ENCODE peak calls at places on chromosomes 13 and 19, in ten cellular contexts. C is activated naive CD8-positive, alpha-beta T cell treated with anti-CD3 and anti-CD28 coated beads, Interleukin-2, amount 50 U/mL, for 24 hours; K is HCT116; H is thoracic aorta; P is SK-N-DZ; N is GM23248; Y is activated naive CD4-positive, alpha-beta T cell treated with anti-CD3 and anti-CD28 coated beads for 36 hours; L is DMS53; B is activated T-cell treated with anti-CD3 and anti-CD28 coated beads for 1 hour; X is anterior cingulate cortex. Z is an unnamed sample.
A peak's percentile ranks its signal among the peaks of the same experiment; 100 is the strongest.

GRCh38 chr19:1235625-1236538 is 1.9 kb downstream of the CBARP start:
- DNase-seq in C (no peak), K (no peak), H (no peak), P (no peak), N (peak; percentile 58), Y (no peak), L (no peak), B (no peak), X (no peak), Z (peak; percentile 65)

GRCh38 chr19:21691656-21692055 is 75.7 kb downstream of the ZNF100 start:
- DNase-seq in C (no peak), K (no peak), H (no peak), P (no peak), N (no peak), Y (no peak), L (no peak), B (no peak), X (no peak), Z (no peak)

GRCh38 chr13:111337206-111337605 is 16.8 kb downstream of the TEX29 start:
- DNase-seq in C (no peak), K (no peak), H (no peak), P (no peak), N (peak; percentile 95), Y (no peak), L (no peak), B (no peak), X (no peak), Z (peak; percentile 74)

GRCh38 chr19:21698215-21698614 is 69.2 kb downstream of the ZNF100 start:
- DNase-seq in C (no peak), K (no peak), H (no peak), P (peak; percentile 29), N (peak; percentile 34), Y (no peak), L (peak; percentile 77), B (no peak), X (no peak), Z (peak; percentile 23)

GRCh38 chr19:46218160-46218559 is 11.4 kb upstream of the IGFL1 start:
- DNase-seq in C (peak; percentile 49), K (peak; percentile 21), H (no peak), P (no peak), N (peak; percentile 36), Y (peak; percentile 72), L (peak; percentile 36), B (no peak), X (no peak), Z (peak; percentile 46)

GRCh38 chr13:30698488-30699005 is 36.8 kb upstream of the ALOX5AP start:
- DNase-seq in C (no peak), K (no peak), H (no peak), P (no peak), N (no peak), Y (no peak), L (no peak), B (no peak), X (no peak), Z (no peak)

GRCh38 chr19:39223703-39224279 is 19.7 kb upstream of the SYCN start:
- DNase-seq in C (peak; percentile 15), K (no peak), H (no peak), P (no peak), N (peak; percentile 58), Y (peak; percentile 57), L (no peak), B (no peak), X (no peak), Z (peak; percentile 41)

GRCh38 chr19:45152504-45153338 is 8.1 kb downstream of the NKPD1 start:
- DNase-seq in C (peak; percentile 46), K (no peak), H (no peak), P (no peak), N (peak; percentile 65), Y (peak; percentile 67), L (peak; percentile 87), B (no peak), X (peak; percentile 54), Z (peak; percentile 43)

GRCh38 chr13:55999709-56000108 is 1141.0 kb upstream of the PRR20A start:
- DNase-seq in C (no peak), K (no peak), H (no peak), P (no peak), N (no peak), Y (no peak), L (peak; percentile 64), B (no peak), X (no peak), Z (no peak)

GRCh38 chr19:14166448-14166847 is 30.1 kb upstream of the ASF1B start:
- DNase-seq in C (no peak), K (no peak), H (no peak), P (no peak), N (no peak), Y (no peak), L (no peak), B (no peak), X (no peak), Z (no peak)

GRCh38 chr19:34402074-34402600 is 2.1 kb upstream of the PDCD2L start:
- DNase-seq in C (no peak), K (no peak), H (no peak), P (no peak), N (no peak), Y (no peak), L (peak; percentile 66), B (no peak), X (no peak), Z (no peak)

GRCh38 chr19:10557603-10558197 is 8.1 kb downstream of the KRI1 start:
- DNase-seq in C (no peak), K (no peak), H (no peak), P (no peak), N (no peak), Y (no peak), L (no peak), B (no peak), X (no peak), Z (no peak)

GRCh38 chr13:50866817-50867640 is 23.5 kb upstream of the DLEU7 start:
- DNase-seq in C (no peak), K (no peak), H (no peak), P (no peak), N (no peak), Y (no peak), L (no peak), B (no peak), X (no peak), Z (no peak)

GRCh38 chr19:19752760-19753403 is 20.0 kb upstream of the ZNF14 start:
- DNase-seq in C (no peak), K (no peak), H (no peak), P (no peak), N (no peak), Y (no peak), L (no peak), B (no peak), X (no peak), Z (no peak)

GRCh38 chr19:19606021-19606420 is 12.5 kb downstream of the PBX4 start:
- DNase-seq in C (no peak), K (peak; percentile 82), H (no peak), P (no peak), N (no peak), Y (peak; percentile 77), L (peak; percentile 59), B (no peak), X (no peak), Z (no peak)

GRCh38 chr13:36919833-36920611 is at the start of gene SMAD9:
- DNase-seq in C (peak; percentile 30), K (peak; percentile 1), H (peak; percentile 52), P (peak; percentile 40), N (peak; percentile 95), Y (peak; percentile 33), L (peak; percentile 87), B (no peak), X (peak; percentile 45), Z (peak; percentile 71)

GRCh38 chr19:1847684-1848398 is 442 bp downstream of the REXO1 start:
- DNase-seq in C (peak; percentile 57), K (no peak), H (no peak), P (no peak), N (peak; percentile 87), Y (peak; percentile 22), L (peak; percentile 51), B (no peak), X (no peak), Z (peak; percentile 59)

GRCh38 chr13:78700121-78700910 is 41.4 kb upstream of the OBI1 start:
- DNase-seq in C (no peak), K (no peak), H (no peak), P (no peak), N (peak; percentile 7), Y (no peak), L (no peak), B (no peak), X (no peak), Z (peak; percentile 32)

GRCh38 chr19:54178581-54179261 is 5.8 kb upstream of the TMC4 start:
- DNase-seq in C (no peak), K (no peak), H (no peak), P (no peak), N (peak; percentile 30), Y (peak; percentile 59), L (peak; percentile 50), B (no peak), X (peak; percentile 27), Z (no peak)

Z was measured in EH.